ENCODE peak calls at places on chromosomes 4 and X, in eight cellular contexts. M, B, X, E, W, I, S and J are unnamed samples.
A peak's percentile ranks its signal among the peaks of the same experiment; 100 is the strongest.

GRCh38 chr4:80407246-80407645 is 71.7 kb downstream of the CFAP299 start:
- DNase-seq in M (no peak), B (no peak), X (no peak), E (no peak), W (no peak), I (no peak), S (peak; percentile 38), J (no peak)

GRCh38 chrX:130728208-130728607 is 174.8 kb downstream of the ENOX2 start:
- DNase-seq in M (no peak), B (no peak), X (no peak), E (no peak), W (no peak), I (no peak), S (no peak), J (no peak)

GRCh38 chr4:75144475-75144874 is 211.6 kb downstream of the PARM1 start:
- DNase-seq in M (no peak), B (no peak), X (no peak), E (no peak), W (no peak), I (no peak), S (no peak), J (no peak)

GRCh38 chr4:148059617-148060180 is 327.8 kb downstream of the ARHGAP10 start:
- DNase-seq in M (no peak), B (no peak), X (no peak), E (no peak), W (no peak), I (no peak), S (no peak), J (no peak)

GRCh38 chr4:125244848-125245450 is 69.8 kb upstream of the FAT4 start:
- DNase-seq in M (no peak), B (no peak), X (no peak), E (no peak), W (no peak), I (no peak), S (no peak), J (no peak)

GRCh38 chr4:110540606-110541440 is 64.9 kb downstream of the ENPEP start:
- DNase-seq in M (no peak), B (no peak), X (no peak), E (no peak), W (no peak), I (no peak), S (no peak), J (no peak)

GRCh38 chr4:62018537-62018936 is 818.4 kb downstream of the ADGRL3 start:
- DNase-seq in M (no peak), B (no peak), X (no peak), E (no peak), W (no peak), I (no peak), S (no peak), J (no peak)

GRCh38 chr4:38017579-38017978 is 57.4 kb downstream of the PTTG2 start:
- DNase-seq in M (no peak), B (no peak), X (no peak), E (no peak), W (no peak), I (no peak), S (no peak), J (no peak)

GRCh38 chr4:16752150-16752549 is 146.3 kb downstream of the LDB2 start:
- DNase-seq in M (no peak), B (no peak), X (no peak), E (no peak), W (no peak), I (no peak), S (no peak), J (no peak)

GRCh38 chr4:75995727-75996126 is 5.0 kb upstream of the SDAD1 start:
- DNase-seq in M (no peak), B (no peak), X (no peak), E (no peak), W (peak; percentile 49), I (no peak), S (no peak), J (peak; percentile 42)

GRCh38 chrX:116873678-116874077 is 410.9 kb upstream of the CT83 start:
- DNase-seq in M (no peak), B (no peak), X (no peak), E (no peak), W (no peak), I (no peak), S (no peak), J (no peak)

GRCh38 chrX:153396320-153397195 is 4.6 kb downstream of the PNMA6E start:
- DNase-seq in M (no peak), B (no peak), X (no peak), E (no peak), W (no peak), I (no peak), S (no peak), J (no peak)

GRCh38 chrX:19795289-19795688 is 92.1 kb downstream of the SH3KBP1 start:
- DNase-seq in M (no peak), B (no peak), X (no peak), E (no peak), W (no peak), I (no peak), S (no peak), J (no peak)

DNA sequence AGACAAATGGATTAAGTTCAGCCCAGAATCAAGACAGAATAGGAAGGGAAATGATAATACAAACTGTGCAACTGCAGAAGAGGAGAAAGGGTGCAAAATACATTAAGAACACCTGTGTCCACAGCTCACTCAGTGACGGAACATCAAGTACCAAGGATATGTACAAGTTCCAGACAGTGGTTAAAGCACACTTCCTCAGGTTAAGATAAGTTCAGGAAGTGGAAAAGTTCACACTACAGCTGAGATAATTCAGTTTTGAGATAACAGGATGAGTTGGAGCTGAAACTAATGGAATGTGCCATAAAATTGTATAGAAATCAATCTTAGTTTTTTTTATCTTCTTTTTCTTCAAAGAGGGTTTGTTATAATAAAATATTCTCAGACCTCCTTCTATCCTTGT is 419.4 kb downstream of the KCNIP4 start:
- DNase-seq in M (no peak), B (no peak), X (no peak), E (no peak), W (no peak), I (no peak), S (no peak), J (no peak)
- TF ChIP-seq POLR2A in M (no peak), B (no peak), X (no peak), E (no peak), W (no peak), I (no peak), S (no peak), J (no peak)

DNA sequence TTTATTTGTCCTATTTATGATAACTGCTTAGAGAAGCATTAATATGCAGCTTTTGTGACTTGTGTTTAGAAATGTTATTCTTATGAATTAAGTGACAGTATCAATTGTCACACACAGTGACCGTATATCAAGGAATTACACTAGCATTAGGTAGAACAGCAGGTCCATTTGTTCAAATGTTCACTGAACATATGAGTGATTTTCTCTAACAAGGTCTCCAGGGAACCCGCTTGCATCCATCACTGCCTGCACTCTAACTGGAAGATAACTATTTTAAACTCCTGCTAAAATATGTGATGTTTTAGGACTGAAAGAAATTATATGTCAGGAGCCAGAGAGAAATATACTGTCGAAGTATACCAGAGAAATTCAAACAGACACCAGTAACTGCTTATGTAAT is 1395.7 kb downstream of the PCDH18 start:
- DNase-seq in M (no peak), B (no peak), X (no peak), E (no peak), W (no peak), I (no peak), S (no peak), J (no peak)
- TF ChIP-seq POLR2A in M (no peak), B (no peak), X (no peak), E (no peak), W (no peak), I (no peak), S (no peak), J (no peak)

GRCh38 chrX:11770320-11770719 is 12.3 kb downstream of the MSL3 start:
- DNase-seq in M (no peak), B (peak; percentile 49), X (no peak), E (peak; percentile 49), W (peak; percentile 23), I (peak; percentile 36), S (no peak), J (peak; percentile 72)
- TF ChIP-seq POLR2A in M (no peak), B (no peak), X (no peak), E (no peak), W (no peak), I (no peak), S (no peak), J (no peak)

DNA sequence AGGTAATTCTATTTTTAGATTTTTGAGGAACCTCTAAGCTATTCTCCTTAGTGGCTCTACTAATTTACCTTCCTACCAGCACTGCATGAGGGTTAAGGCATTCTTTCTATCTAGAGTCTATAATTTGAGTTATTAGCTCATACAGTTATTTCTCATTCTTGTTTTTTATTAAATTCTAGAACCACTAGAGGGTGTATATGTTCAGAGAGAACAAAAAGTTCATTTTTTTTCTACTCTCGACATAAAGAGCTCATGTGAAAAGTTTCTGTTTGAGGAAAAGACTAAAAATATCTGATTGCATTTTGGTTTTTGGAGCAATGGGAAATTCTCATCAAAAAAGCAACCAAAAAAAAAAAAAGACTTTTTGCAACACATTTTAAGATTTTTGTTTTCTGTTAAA is 57.0 kb upstream of the LRAT start:
- DNase-seq in M (no peak), B (peak; percentile 1), X (no peak), E (no peak), W (no peak), I (no peak), S (no peak), J (peak; percentile 3)
- TF ChIP-seq POLR2A in M (no peak), B (no peak), X (no peak), E (no peak), W (no peak), I (no peak), S (no peak), J (no peak)

GRCh38 chr4:134470544-134470943 is 269.0 kb upstream of the PABPC4L start:
- DNase-seq in M (no peak), B (no peak), X (no peak), E (peak; percentile 28), W (peak; percentile 16), I (no peak), S (no peak), J (no peak)

GRCh38 chr4:134463771-134464170 is 262.2 kb upstream of the PABPC4L start:
- DNase-seq in M (no peak), B (no peak), X (no peak), E (no peak), W (no peak), I (no peak), S (no peak), J (no peak)

DNA sequence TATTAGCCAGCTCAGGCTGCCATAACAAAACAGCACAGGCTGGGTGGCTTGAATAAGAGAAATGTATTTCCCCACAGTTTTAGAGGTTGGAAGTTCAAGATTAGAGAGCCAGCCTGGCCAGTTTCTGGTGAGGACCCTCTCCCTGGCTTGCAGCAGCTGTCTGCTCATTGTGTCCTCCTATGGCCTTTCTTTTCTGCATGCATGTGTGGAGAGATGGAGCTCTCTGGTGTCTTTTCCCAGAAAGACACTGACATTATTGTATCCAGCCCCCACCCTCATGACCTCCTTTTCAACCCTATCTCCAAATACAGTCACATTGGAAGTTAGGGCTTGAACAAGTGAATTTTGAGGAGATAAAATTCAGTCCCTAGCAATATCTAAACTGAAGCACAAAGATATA is 263.8 kb upstream of the PABPC4L start:
- DNase-seq in M (no peak), B (no peak), X (no peak), E (no peak), W (no peak), I (no peak), S (no peak), J (no peak)
- TF ChIP-seq POLR2A in M (no peak), B (no peak), X (no peak), E (no peak), W (no peak), I (no peak), S (no peak), J (no peak)